ENCODE peak calls at places on chromosome 9, in six cellular contexts. K is H1, N is GM12878, V is HepG2, P is GM12891, W is K562. O is an unnamed sample.

GRCh38 chr9:4262735-4263141 is 37.1 kb downstream of the GLIS3 start:
- DNase-seq in W (no peak), N (no peak), P (no peak), K (no peak), V (peak), O (no peak)

GRCh38 chr9:135536166-135536565 is 9.8 kb upstream of the OBP2A start:
- DNase-seq in V (no peak), W (no peak), K (no peak), N (no peak), P (no peak), O (no peak)

GRCh38 chr9:114247086-114247485 is 75.8 kb upstream of the ORM1 start:
- DNase-seq in V (no peak), P (no peak), K (no peak), W (no peak), N (no peak), O (no peak)

GRCh38 chr9:120612218-120612617 is 32.3 kb upstream of the CDK5RAP2 start:
- DNase-seq in V (no peak), N (no peak), K (no peak), P (no peak), W (no peak), O (no peak)

GRCh38 chr9:3906437-3907213 is 380.8 kb upstream of the RFX3 start:
- DNase-seq in V (no peak), W (peak), K (no peak), N (no peak), P (no peak), O (no peak)

GRCh38 chr9:33161589-33162132 is 5.5 kb downstream of the B4GALT1 start:
- DNase-seq in V (no peak), K (no peak), P (no peak), N (no peak), W (no peak), O (no peak)

GRCh38 chr9:122180633-122181032 is 20.9 kb downstream of the MORN5 start:
- DNase-seq in N (no peak), V (peak), P (no peak), W (peak), K (no peak), O (no peak)

GRCh38 chr9:459491-460444 is 245.1 kb downstream of the DOCK8 start:
- DNase-seq in V (no peak), W (no peak), N (no peak), K (no peak), P (no peak), O (no peak)

GRCh38 chr9:131475956-131476776 is 26.6 kb upstream of the POMT1 start:
- DNase-seq in N (no peak), V (no peak), K (no peak), W (no peak), P (no peak), O (no peak)

GRCh38 chr9:88198346-88198807 is 60.1 kb upstream of the SPATA31C2 start:
- DNase-seq in V (no peak), W (no peak), K (no peak), P (no peak), N (no peak), O (no peak)

DNA sequence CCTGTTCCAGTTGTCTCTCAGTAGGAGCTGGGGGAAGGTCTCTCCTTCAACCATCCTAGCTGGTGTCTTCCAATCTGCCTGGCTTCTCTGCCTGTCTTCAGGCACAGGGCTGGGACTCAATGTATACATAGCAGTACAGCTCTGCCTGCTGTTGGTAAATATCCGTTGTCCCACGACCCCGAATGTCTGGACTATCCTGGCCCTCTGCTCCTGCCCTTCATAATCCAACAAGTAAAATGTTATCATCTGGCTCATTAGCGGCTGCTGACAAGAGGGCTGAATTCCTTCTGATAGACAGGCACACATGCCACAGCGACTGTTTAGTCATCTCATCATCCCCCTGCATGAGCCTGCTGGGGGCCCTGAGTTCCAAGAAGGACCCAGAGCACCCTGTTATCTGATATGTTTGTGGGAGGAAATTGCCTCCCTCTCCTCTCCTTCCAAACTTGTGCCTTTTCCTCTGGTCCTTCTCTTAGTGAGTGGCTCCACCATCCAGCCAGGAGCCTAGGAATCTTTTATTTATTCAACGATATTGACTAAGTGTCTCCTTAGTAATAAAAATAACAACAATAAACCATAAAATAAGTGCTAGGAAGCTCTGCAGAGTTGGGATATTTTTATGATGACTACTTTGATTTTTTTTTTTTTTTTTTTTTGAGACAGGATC is 29.5 kb upstream of the TGFBR1 start:
- DNase-seq in P (no peak), V (no peak), W (peak), N (no peak), K (no peak), O (no peak)
- TF ChIP-seq POLR2A in P (no peak), V (no peak), W (peak), N (no peak), K (no peak), O (no peak)

GRCh38 chr9:117138257-117138656 is 276.6 kb downstream of the ASTN2 start:
- DNase-seq in P (no peak), N (no peak), W (no peak), K (no peak), V (no peak), O (no peak)

GRCh38 chr9:117135481-117135880 is 279.4 kb downstream of the ASTN2 start:
- DNase-seq in V (no peak), P (no peak), N (no peak), K (no peak), W (no peak), O (no peak)

GRCh38 chr9:117134826-117135411 is 279.9 kb downstream of the ASTN2 start:
- DNase-seq in P (no peak), V (no peak), W (no peak), K (no peak), N (no peak), O (no peak)

DNA sequence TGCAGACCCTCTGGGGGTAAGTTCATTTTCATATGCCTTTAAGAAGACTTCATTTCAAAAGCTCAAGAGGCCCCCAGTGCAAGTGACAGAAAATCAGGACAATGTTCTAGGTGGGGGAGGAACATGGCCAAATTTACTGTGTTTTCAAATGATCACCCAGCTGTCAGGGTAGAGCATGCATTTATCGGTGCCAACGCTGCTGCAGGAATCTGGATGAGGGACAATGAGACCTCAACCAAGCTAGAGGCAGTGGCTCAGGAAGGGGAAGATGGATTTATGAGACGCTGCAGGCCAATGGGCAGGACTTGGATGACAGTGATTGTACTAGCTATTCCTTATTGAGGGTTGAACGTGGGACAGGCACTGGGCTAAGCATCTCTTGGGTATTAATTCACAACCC is 278.4 kb downstream of the ASTN2 start:
- DNase-seq in W (no peak), N (no peak), K (no peak), V (no peak), P (no peak), O (no peak)
- TF ChIP-seq POLR2AphosphoS5 in W (no peak), N (no peak), K (no peak), V (no peak), P (no peak), O (no peak)

DNA sequence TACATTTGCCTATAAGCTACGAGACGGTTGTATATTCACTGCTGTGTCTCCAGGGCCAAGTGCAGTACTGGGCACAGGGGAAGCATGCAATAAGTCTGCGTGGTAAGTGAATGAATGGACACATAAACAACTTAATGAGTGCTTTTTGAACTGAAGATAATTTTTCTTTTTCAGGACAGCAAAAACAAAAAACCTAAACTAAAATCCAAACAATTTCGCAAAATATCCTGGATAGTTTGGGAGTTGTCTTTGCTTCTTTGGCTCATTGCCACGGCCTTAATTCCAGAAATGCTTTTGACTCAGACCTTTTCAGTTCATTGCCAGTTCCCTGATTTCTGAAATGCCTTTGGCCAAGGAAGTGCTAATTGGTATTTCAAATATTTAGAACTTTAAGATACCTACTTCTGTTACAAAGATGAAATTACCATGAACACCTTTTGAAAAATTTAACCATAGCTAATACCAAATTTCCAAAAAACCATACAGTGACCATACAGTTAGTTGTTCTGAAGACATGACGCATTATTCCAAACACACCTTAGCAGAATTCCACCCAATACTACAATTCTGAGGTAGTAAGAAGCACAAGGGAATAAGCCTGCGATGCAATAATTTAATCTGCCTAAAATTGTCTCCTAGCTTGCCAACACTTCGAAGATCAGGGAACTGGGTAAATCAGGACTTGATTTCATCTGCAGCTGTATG is 42.8 kb downstream of the TEK start:
- DNase-seq in V (no peak), K (no peak), W (no peak), N (no peak), P (no peak), O (no peak)
- TF ChIP-seq TAF1 in V (no peak), K (no peak), W (no peak), N (no peak), P (no peak), O (no peak)

GRCh38 chr9:126805546-126806262 is 864 bp downstream of the ZBTB43 start:
- DNase-seq in K (no peak), P (peak), W (peak), V (peak), N (peak), O (peak)
- TF ChIP-seq POLR2A in K (no peak), P (no peak), W (no peak), V (no peak), N (peak), O (no peak)

DNA sequence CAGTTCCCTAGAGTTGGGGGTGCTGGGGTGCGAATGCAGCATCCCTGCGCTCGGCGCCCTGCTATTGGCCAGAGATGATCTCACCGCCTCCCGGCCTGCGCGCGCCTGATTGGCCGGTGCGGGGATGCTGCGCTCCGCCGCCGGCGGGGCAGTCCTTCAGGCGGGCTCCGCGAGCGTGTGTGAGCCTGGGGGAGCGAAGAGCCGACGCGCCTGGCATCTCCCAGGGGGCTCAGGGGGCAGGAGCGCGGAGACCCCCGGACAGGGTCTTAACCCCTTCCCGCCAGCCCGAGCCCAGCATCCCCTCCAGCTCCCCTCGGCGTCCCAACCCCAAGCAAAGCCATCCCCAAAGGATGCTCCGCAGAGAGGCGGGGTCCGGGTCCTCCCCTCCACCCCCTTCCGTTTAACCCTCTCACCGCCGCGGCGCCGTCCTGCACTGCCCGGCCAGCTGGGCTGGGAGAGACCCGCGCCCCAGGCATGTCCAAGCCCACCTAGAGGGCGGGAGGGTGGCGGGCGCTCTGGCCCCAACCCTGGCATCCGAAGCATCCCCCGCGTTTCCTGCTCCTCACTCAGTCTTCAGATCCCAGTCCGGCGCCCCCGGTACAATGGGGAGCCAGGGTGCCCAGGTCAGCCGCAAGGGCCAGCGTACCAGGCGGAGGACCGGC is 19.1 kb upstream of the TOR2A start:
- DNase-seq in V (no peak), P (no peak), K (no peak), W (peak), N (no peak), O (no peak)
- TF ChIP-seq POLR2AphosphoS5 in V (no peak), P (no peak), K (no peak), W (no peak), N (no peak), O (no peak)

DNA sequence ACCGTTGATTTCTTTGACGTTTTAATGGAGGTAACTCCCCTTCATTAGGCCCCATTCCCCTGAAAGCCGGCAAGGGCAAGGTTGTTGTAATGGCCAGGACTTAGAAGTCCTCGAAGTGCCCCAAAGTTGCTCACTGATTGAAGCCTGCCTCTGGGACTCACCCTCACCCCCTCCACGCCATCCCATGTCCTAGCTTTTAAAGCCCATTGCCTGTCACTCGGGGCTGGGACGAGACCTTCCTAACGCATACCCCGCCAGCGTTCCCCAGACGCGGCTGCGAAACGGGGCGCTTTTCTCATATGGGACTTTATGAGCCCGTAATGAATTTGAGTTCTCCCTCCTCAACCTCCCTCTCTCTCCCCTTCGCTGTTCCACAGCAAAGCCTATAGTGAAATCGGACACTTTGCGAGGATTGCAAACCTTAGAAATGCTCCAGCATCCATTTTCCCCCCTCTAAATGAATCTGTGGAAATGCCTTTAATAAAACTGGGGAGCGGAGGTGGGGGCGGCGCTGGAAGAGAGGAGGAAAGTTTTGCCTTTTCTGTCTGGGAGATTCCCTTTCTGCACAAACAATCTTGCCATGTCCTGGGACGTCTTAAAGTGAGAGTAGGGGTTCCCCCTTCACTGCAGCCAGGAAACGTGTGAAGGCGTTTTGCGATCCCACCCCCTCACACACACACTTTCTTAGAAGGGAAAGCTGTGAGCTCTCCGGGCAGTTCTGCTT is 1.5 kb downstream of the PAPPA start:
- DNase-seq in V (no peak), K (no peak), P (no peak), N (no peak), W (no peak), O (no peak)
- TF ChIP-seq TAF1 in V (no peak), K (no peak), P (no peak), N (no peak), W (no peak), O (no peak)